ENCODE peak calls at places on chromosome 2, in ten cellular contexts. One of them, this sample, is unnamed.

GRCh38 chr2:241208058-241208457 is 19.6 kb downstream of the ANO7 start:
- DNase-seq in Peyer's patch: no peak
- DNase-seq in CD4-positive, alpha-beta T cell: no peak
- DNase-seq in upper lobe of right lung: no peak
- DNase-seq in tibial artery: no peak
- DNase-seq in A549: no peak
- DNase-seq in prostate gland: no peak
- DNase-seq in testis: no peak
- DNase-seq in K562: no peak
- DNase-seq in heart left ventricle: no peak
- DNase-seq in this sample: no peak

GRCh38 chr2:37896319-37896718 is 28.8 kb upstream of the RMDN2 start:
- DNase-seq in Peyer's patch: no peak
- DNase-seq in CD4-positive, alpha-beta T cell: no peak
- DNase-seq in upper lobe of right lung: no peak
- DNase-seq in tibial artery: no peak
- DNase-seq in A549: no peak
- DNase-seq in prostate gland: no peak
- DNase-seq in testis: no peak
- DNase-seq in K562: no peak
- DNase-seq in heart left ventricle: no peak
- DNase-seq in this sample: no peak

GRCh38 chr2:113198790-113199612 is 25.2 kb downstream of the PSD4 start:
- DNase-seq in Peyer's patch: peak; percentile 94
- DNase-seq in CD4-positive, alpha-beta T cell: peak; percentile 65
- DNase-seq in upper lobe of right lung: peak; percentile 93
- DNase-seq in tibial artery: peak; percentile 85
- DNase-seq in A549: peak; percentile 61
- DNase-seq in prostate gland: peak; percentile 76
- DNase-seq in testis: peak; percentile 84
- DNase-seq in K562: peak; percentile 45
- DNase-seq in heart left ventricle: peak; percentile 82
- DNase-seq in this sample: peak; percentile 84

GRCh38 chr2:96538487-96539214 is 2.1 kb downstream of the ARID5A start:
- DNase-seq in Peyer's patch: peak; percentile 79
- DNase-seq in CD4-positive, alpha-beta T cell: peak; percentile 88
- DNase-seq in upper lobe of right lung: peak; percentile 87
- DNase-seq in tibial artery: peak; percentile 89
- DNase-seq in A549: no peak
- DNase-seq in prostate gland: peak; percentile 67
- DNase-seq in testis: peak; percentile 84
- DNase-seq in K562: no peak
- DNase-seq in heart left ventricle: peak; percentile 87
- DNase-seq in this sample: peak; percentile 85

GRCh38 chr2:3840611-3841010 is 137.2 kb downstream of the DCDC2C start:
- DNase-seq in Peyer's patch: no peak
- DNase-seq in CD4-positive, alpha-beta T cell: no peak
- DNase-seq in upper lobe of right lung: no peak
- DNase-seq in tibial artery: no peak
- DNase-seq in A549: no peak
- DNase-seq in prostate gland: no peak
- DNase-seq in testis: no peak
- DNase-seq in K562: no peak
- DNase-seq in heart left ventricle: no peak
- DNase-seq in this sample: no peak

GRCh38 chr2:178506949-178507348 is 26.7 kb downstream of the PLEKHA3 start:
- DNase-seq in Peyer's patch: no peak
- DNase-seq in CD4-positive, alpha-beta T cell: no peak
- DNase-seq in upper lobe of right lung: no peak
- DNase-seq in tibial artery: no peak
- DNase-seq in A549: no peak
- DNase-seq in prostate gland: no peak
- DNase-seq in testis: no peak
- DNase-seq in K562: no peak
- DNase-seq in heart left ventricle: no peak
- DNase-seq in this sample: no peak

GRCh38 chr2:206728277-206729199 is 10.3 kb upstream of the DYTN start:
- DNase-seq in Peyer's patch: no peak
- DNase-seq in CD4-positive, alpha-beta T cell: no peak
- DNase-seq in upper lobe of right lung: no peak
- DNase-seq in tibial artery: no peak
- DNase-seq in A549: peak; percentile 5
- DNase-seq in prostate gland: no peak
- DNase-seq in testis: no peak
- DNase-seq in K562: no peak
- DNase-seq in heart left ventricle: no peak
- DNase-seq in this sample: no peak

GRCh38 chr2:213122730-213123129 is 28.7 kb downstream of the IKZF2 start:
- DNase-seq in Peyer's patch: no peak
- DNase-seq in CD4-positive, alpha-beta T cell: no peak
- DNase-seq in upper lobe of right lung: no peak
- DNase-seq in tibial artery: no peak
- DNase-seq in A549: no peak
- DNase-seq in prostate gland: no peak
- DNase-seq in testis: no peak
- DNase-seq in K562: no peak
- DNase-seq in heart left ventricle: no peak
- DNase-seq in this sample: no peak

GRCh38 chr2:54658548-54659207 is 64.8 kb upstream of the EML6 start:
- DNase-seq in Peyer's patch: no peak
- DNase-seq in CD4-positive, alpha-beta T cell: no peak
- DNase-seq in upper lobe of right lung: no peak
- DNase-seq in tibial artery: no peak
- DNase-seq in A549: no peak
- DNase-seq in prostate gland: no peak
- DNase-seq in testis: no peak
- DNase-seq in K562: no peak
- DNase-seq in heart left ventricle: no peak
- DNase-seq in this sample: no peak

GRCh38 chr2:102463160-102463559 is 9.9 kb upstream of the SLC9A4 start:
- DNase-seq in Peyer's patch: no peak
- DNase-seq in CD4-positive, alpha-beta T cell: no peak
- DNase-seq in upper lobe of right lung: no peak
- DNase-seq in tibial artery: no peak
- DNase-seq in A549: no peak
- DNase-seq in prostate gland: no peak
- DNase-seq in testis: no peak
- DNase-seq in K562: no peak
- DNase-seq in heart left ventricle: no peak
- DNase-seq in this sample: no peak

GRCh38 chr2:226849349-226849748 is 13.5 kb downstream of the RHBDD1 start:
- DNase-seq in Peyer's patch: no peak
- DNase-seq in CD4-positive, alpha-beta T cell: no peak
- DNase-seq in upper lobe of right lung: no peak
- DNase-seq in tibial artery: no peak
- DNase-seq in A549: no peak
- DNase-seq in prostate gland: no peak
- DNase-seq in testis: no peak
- DNase-seq in K562: no peak
- DNase-seq in heart left ventricle: no peak
- DNase-seq in this sample: no peak

GRCh38 chr2:190791347-190791982 is 89.2 kb upstream of the GLS start:
- DNase-seq in Peyer's patch: no peak
- DNase-seq in CD4-positive, alpha-beta T cell: no peak
- DNase-seq in upper lobe of right lung: no peak
- DNase-seq in tibial artery: no peak
- DNase-seq in A549: no peak
- DNase-seq in prostate gland: no peak
- DNase-seq in testis: no peak
- DNase-seq in K562: no peak
- DNase-seq in heart left ventricle: peak; percentile 61
- DNase-seq in this sample: peak; percentile 29

GRCh38 chr2:162199913-162200312 is 43.3 kb downstream of the FAP start:
- DNase-seq in Peyer's patch: no peak
- DNase-seq in CD4-positive, alpha-beta T cell: no peak
- DNase-seq in upper lobe of right lung: no peak
- DNase-seq in tibial artery: no peak
- DNase-seq in A549: no peak
- DNase-seq in prostate gland: no peak
- DNase-seq in testis: no peak
- DNase-seq in K562: no peak
- DNase-seq in heart left ventricle: no peak
- DNase-seq in this sample: no peak

GRCh38 chr2:69491864-69492263 is 54.6 kb upstream of the NFU1 start:
- DNase-seq in Peyer's patch: no peak
- DNase-seq in CD4-positive, alpha-beta T cell: no peak
- DNase-seq in upper lobe of right lung: no peak
- DNase-seq in tibial artery: no peak
- DNase-seq in A549: no peak
- DNase-seq in prostate gland: no peak
- DNase-seq in testis: no peak
- DNase-seq in K562: no peak
- DNase-seq in heart left ventricle: no peak
- DNase-seq in this sample: no peak
- H3K27ac ChIP-seq in Peyer's patch: no peak overlapping the region
- H3K27ac ChIP-seq in CD4-positive, alpha-beta T cell: no peak overlapping the region
- H3K27ac ChIP-seq in upper lobe of right lung: no peak overlapping the region
- H3K27ac ChIP-seq in tibial artery: no peak overlapping the region
- H3K27ac ChIP-seq in A549: no peak overlapping the region
- H3K27ac ChIP-seq in prostate gland: no peak overlapping the region
- H3K27ac ChIP-seq in testis: no peak overlapping the region
- H3K27ac ChIP-seq in K562: no peak overlapping the region
- H3K27ac ChIP-seq in heart left ventricle: no peak overlapping the region
- H3K27ac ChIP-seq in this sample: peak overlapping the region; percentile 40

GRCh38 chr2:17521621-17522020 is 3.4 kb upstream of the RAD51AP2 start:
- DNase-seq in Peyer's patch: no peak
- DNase-seq in CD4-positive, alpha-beta T cell: no peak
- DNase-seq in upper lobe of right lung: no peak
- DNase-seq in tibial artery: no peak
- DNase-seq in A549: no peak
- DNase-seq in prostate gland: no peak
- DNase-seq in testis: no peak
- DNase-seq in K562: no peak
- DNase-seq in heart left ventricle: no peak
- DNase-seq in this sample: no peak

GRCh38 chr2:17518212-17519154 is at the start of gene RAD51AP2:
- DNase-seq in Peyer's patch: peak; percentile 76
- DNase-seq in CD4-positive, alpha-beta T cell: no peak
- DNase-seq in upper lobe of right lung: peak; percentile 89
- DNase-seq in tibial artery: peak; percentile 89
- DNase-seq in A549: peak; percentile 44
- DNase-seq in prostate gland: peak; percentile 73
- DNase-seq in testis: peak; percentile 92
- DNase-seq in K562: peak; percentile 92
- DNase-seq in heart left ventricle: peak; percentile 83
- DNase-seq in this sample: peak; percentile 89

GRCh38 chr2:17517481-17518211 is 594 bp downstream of the RAD51AP2 start:
- DNase-seq in Peyer's patch: no peak
- DNase-seq in CD4-positive, alpha-beta T cell: no peak
- DNase-seq in upper lobe of right lung: no peak
- DNase-seq in tibial artery: no peak
- DNase-seq in A549: no peak
- DNase-seq in prostate gland: no peak
- DNase-seq in testis: no peak
- DNase-seq in K562: no peak
- DNase-seq in heart left ventricle: no peak
- DNase-seq in this sample: no peak

GRCh38 chr2:17520761-17521160 is 2.5 kb upstream of the RAD51AP2 start:
- DNase-seq in Peyer's patch: no peak
- DNase-seq in CD4-positive, alpha-beta T cell: no peak
- DNase-seq in upper lobe of right lung: no peak
- DNase-seq in tibial artery: no peak
- DNase-seq in A549: no peak
- DNase-seq in prostate gland: no peak
- DNase-seq in testis: no peak
- DNase-seq in K562: no peak
- DNase-seq in heart left ventricle: no peak
- DNase-seq in this sample: no peak

GRCh38 chr2:17515652-17516051 is 2.6 kb downstream of the RAD51AP2 start:
- DNase-seq in Peyer's patch: no peak
- DNase-seq in CD4-positive, alpha-beta T cell: no peak
- DNase-seq in upper lobe of right lung: no peak
- DNase-seq in tibial artery: no peak
- DNase-seq in A549: no peak
- DNase-seq in prostate gland: no peak
- DNase-seq in testis: no peak
- DNase-seq in K562: no peak
- DNase-seq in heart left ventricle: no peak
- DNase-seq in this sample: no peak
- H3K27ac ChIP-seq in Peyer's patch: no peak overlapping the region
- H3K27ac ChIP-seq in CD4-positive, alpha-beta T cell: no peak overlapping the region
- H3K27ac ChIP-seq in upper lobe of right lung: no peak overlapping the region
- H3K27ac ChIP-seq in tibial artery: no peak overlapping the region
- H3K27ac ChIP-seq in A549: no peak overlapping the region
- H3K27ac ChIP-seq in prostate gland: no peak overlapping the region
- H3K27ac ChIP-seq in testis: no peak overlapping the region
- H3K27ac ChIP-seq in K562: no peak overlapping the region
- H3K27ac ChIP-seq in heart left ventricle: no peak overlapping the region
- H3K27ac ChIP-seq in this sample: no peak overlapping the region

DNA sequence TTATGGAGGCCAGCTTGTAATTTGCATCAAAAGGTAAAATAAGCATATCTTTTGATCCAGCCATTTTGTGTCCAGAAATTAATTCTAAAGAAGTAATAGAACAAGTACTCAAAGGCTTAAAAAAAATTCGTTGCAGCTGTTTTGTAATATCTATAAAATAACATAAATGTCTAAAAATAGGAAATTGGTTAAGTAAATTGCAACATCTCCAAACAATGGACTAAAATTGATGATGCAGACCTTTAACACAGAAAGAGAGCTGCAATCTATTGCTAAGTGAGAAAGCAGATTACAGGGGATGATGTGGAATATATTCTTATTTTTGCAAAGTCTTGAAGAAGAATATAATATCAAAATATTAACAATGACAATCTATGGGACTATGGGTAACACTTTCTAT is 19.4 kb downstream of the AAK1 start:
- DNase-seq in Peyer's patch: no peak
- DNase-seq in CD4-positive, alpha-beta T cell: no peak
- DNase-seq in upper lobe of right lung: no peak
- DNase-seq in tibial artery: no peak
- DNase-seq in A549: no peak
- DNase-seq in prostate gland: no peak
- DNase-seq in testis: no peak
- DNase-seq in K562: no peak
- DNase-seq in heart left ventricle: no peak
- DNase-seq in this sample: no peak
- H3K27ac ChIP-seq in Peyer's patch: no peak overlapping the region
- H3K27ac ChIP-seq in CD4-positive, alpha-beta T cell: no peak overlapping the region
- H3K27ac ChIP-seq in upper lobe of right lung: no peak overlapping the region
- H3K27ac ChIP-seq in tibial artery: no peak overlapping the region
- H3K27ac ChIP-seq in A549: no peak overlapping the region
- H3K27ac ChIP-seq in prostate gland: no peak overlapping the region
- H3K27ac ChIP-seq in testis: no peak overlapping the region
- H3K27ac ChIP-seq in K562: no peak overlapping the region
- H3K27ac ChIP-seq in heart left ventricle: no peak overlapping the region
- H3K27ac ChIP-seq in this sample: no peak overlapping the region

GRCh38 chr2:18949871-18950597 is 360.7 kb upstream of the NT5C1B start:
- DNase-seq in Peyer's patch: no peak
- DNase-seq in CD4-positive, alpha-beta T cell: no peak
- DNase-seq in upper lobe of right lung: no peak
- DNase-seq in tibial artery: no peak
- DNase-seq in A549: peak; percentile 31
- DNase-seq in prostate gland: no peak
- DNase-seq in testis: peak; percentile 36
- DNase-seq in K562: no peak
- DNase-seq in heart left ventricle: no peak
- DNase-seq in this sample: no peak

DNA sequence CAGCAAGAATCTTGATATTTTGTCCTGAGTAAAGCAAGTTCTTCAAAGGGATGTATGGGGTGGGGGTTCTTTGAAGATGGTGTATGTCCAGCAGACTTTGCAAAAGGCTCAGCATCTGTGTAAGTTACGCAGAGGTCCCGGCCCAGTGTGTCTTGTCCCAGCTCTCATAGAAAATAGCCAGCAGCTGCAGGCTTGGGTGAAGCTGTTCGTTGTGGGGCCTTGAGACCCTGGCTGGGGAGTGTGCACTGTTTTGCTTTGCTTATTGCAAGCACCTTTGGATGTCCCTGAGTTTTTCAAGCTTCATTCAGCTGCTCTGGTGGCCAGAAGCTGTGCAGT is 361.2 kb upstream of the NT5C1B start:
- DNase-seq in Peyer's patch: no peak
- DNase-seq in CD4-positive, alpha-beta T cell: no peak
- DNase-seq in upper lobe of right lung: no peak
- DNase-seq in tibial artery: no peak
- DNase-seq in A549: no peak
- DNase-seq in prostate gland: no peak
- DNase-seq in testis: peak; percentile 27
- DNase-seq in K562: no peak
- DNase-seq in heart left ventricle: no peak
- DNase-seq in this sample: no peak
- H3K27ac ChIP-seq in Peyer's patch: no peak overlapping the region
- H3K27ac ChIP-seq in CD4-positive, alpha-beta T cell: no peak overlapping the region
- H3K27ac ChIP-seq in upper lobe of right lung: no peak overlapping the region
- H3K27ac ChIP-seq in tibial artery: no peak overlapping the region
- H3K27ac ChIP-seq in A549: peak overlapping the region; percentile 13
- H3K27ac ChIP-seq in prostate gland: no peak overlapping the region
- H3K27ac ChIP-seq in testis: no peak overlapping the region
- H3K27ac ChIP-seq in K562: no peak overlapping the region
- H3K27ac ChIP-seq in heart left ventricle: no peak overlapping the region
- H3K27ac ChIP-seq in this sample: no peak overlapping the region

This sample was measured in left ventricle myocardium inferior.